ENCODE peak calls at places on chromosomes 7 and 10, in eight cellular contexts. D, F, Z, W, T, S, U and R are unnamed samples.

GRCh38 chr7:97004237-97004930 is 969 bp upstream of the DLX6 start:
- DNase-seq in D (no peak), F (no peak), Z (no peak), W (no peak), T (no peak), S (no peak), U (no peak), R (no peak)

GRCh38 chr7:130996841-130997231 is 262.8 kb upstream of the KLF14 start:
- DNase-seq in D (no peak), F (no peak), Z (peak), W (no peak), T (peak), S (peak), U (no peak), R (no peak)

GRCh38 chr7:81887098-81887497 is 117.3 kb upstream of the HGF start:
- DNase-seq in D (no peak), F (no peak), Z (no peak), W (no peak), T (peak), S (no peak), U (no peak), R (no peak)

GRCh38 chr10:132036153-132036886 is 29.4 kb upstream of the JAKMIP3 start:
- DNase-seq in D (peak), F (no peak), Z (peak), W (no peak), T (peak), S (no peak), U (no peak), R (no peak)

GRCh38 chr10:122850705-122851640 is 5.3 kb upstream of the CUZD1 start:
- DNase-seq in D (no peak), F (no peak), Z (no peak), W (no peak), T (peak), S (no peak), U (no peak), R (no peak)

GRCh38 chr10:74293686-74294365 is 142.8 kb downstream of the ADK start:
- DNase-seq in D (no peak), F (peak), Z (no peak), W (no peak), T (peak), S (no peak), U (peak), R (peak)

GRCh38 chr10:54800677-54801480 is at the start of gene PCDH15:
- DNase-seq in D (no peak), F (peak), Z (no peak), W (no peak), T (peak), S (no peak), U (no peak), R (no peak)

GRCh38 chr7:111025013-111025412 is 65.9 kb upstream of the LRRN3 start:
- DNase-seq in D (no peak), F (no peak), Z (no peak), W (no peak), T (no peak), S (no peak), U (no peak), R (no peak)

GRCh38 chr7:93902777-93903423 is 3.5 kb upstream of the GNGT1 start:
- DNase-seq in D (no peak), F (peak), Z (no peak), W (no peak), T (peak), S (peak), U (no peak), R (no peak)

GRCh38 chr10:94407668-94408067 is 5.3 kb downstream of the TBC1D12 start:
- DNase-seq in D (no peak), F (no peak), Z (no peak), W (no peak), T (no peak), S (no peak), U (no peak), R (no peak)

GRCh38 chr10:94402204-94403033 is at the start of gene TBC1D12:
- DNase-seq in D (peak), F (peak), Z (peak), W (peak), T (peak), S (peak), U (peak), R (peak)

GRCh38 chr10:94405406-94405805 is 3.1 kb downstream of the TBC1D12 start:
- DNase-seq in D (no peak), F (no peak), Z (no peak), W (no peak), T (no peak), S (no peak), U (no peak), R (no peak)

GRCh38 chr10:94403823-94404228 is 1.5 kb downstream of the TBC1D12 start:
- DNase-seq in D (no peak), F (no peak), Z (no peak), W (no peak), T (no peak), S (no peak), U (no peak), R (no peak)

GRCh38 chr10:94403034-94403822 is 887 bp downstream of the TBC1D12 start:
- DNase-seq in D (peak), F (peak), Z (peak), W (peak), T (peak), S (peak), U (no peak), R (peak)
- TF ChIP-seq CTCF in D (no peak), F (no peak), Z (no peak), W (no peak), T (no peak), S (no peak), U (no peak), R (no peak)

GRCh38 chr10:99854860-99855259 is 72.4 kb downstream of the ABCC2 start:
- DNase-seq in D (no peak), F (no peak), Z (no peak), W (peak), T (peak), S (no peak), U (peak), R (peak)
- TF ChIP-seq CTCF in D (peak), F (no peak), Z (no peak), W (peak), T (peak), S (peak), U (peak), R (peak)

DNA sequence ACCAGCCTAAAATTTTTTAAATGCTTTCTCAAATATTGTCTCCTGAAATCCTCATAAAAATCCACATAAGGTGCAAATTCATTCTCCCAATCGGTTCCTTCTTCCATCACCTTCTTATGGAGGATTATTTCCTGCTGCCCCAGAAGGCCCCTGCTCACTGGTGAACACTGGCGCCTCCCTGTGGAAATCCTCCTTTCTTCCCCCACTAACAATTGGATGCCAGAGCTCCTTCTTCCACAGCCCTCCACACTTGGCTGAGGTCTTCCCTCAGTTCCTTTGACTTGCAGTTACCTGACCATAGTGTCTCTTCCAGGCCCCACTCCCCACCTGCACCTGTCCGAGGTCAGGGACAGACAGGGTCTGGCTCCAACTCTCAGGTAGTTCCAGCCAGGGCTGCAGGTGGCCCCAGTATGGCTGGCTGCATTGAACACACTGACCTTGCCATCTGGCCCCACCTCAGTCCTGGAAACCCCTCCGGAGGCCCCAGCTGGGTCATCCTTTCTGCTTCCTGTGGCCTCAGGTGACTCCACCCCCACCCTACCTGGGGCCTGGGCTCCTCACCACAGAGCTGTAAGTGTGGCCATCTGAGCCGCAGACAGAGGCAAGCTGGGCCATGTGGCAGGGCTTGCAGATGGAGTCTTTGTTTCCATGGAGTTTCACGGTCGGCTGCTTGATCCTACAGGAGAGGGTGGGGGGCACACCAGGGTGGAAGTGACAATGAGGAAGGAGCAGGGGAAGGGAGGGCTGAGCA is 18.4 kb downstream of the SPOCK2 start:
- DNase-seq in D (peak), F (no peak), Z (no peak), W (no peak), T (no peak), S (no peak), U (no peak), R (no peak)
- TF ChIP-seq CTCF in D (no peak), F (no peak), Z (no peak), W (no peak), T (peak), S (no peak), U (no peak), R (peak)

GRCh38 chr10:33279276-33279675 is 55.2 kb downstream of the NRP1 start:
- DNase-seq in D (no peak), F (no peak), Z (no peak), W (no peak), T (peak), S (no peak), U (no peak), R (no peak)
- TF ChIP-seq CTCF in D (no peak), F (no peak), Z (no peak), W (no peak), T (no peak), S (no peak), U (peak), R (no peak)

DNA sequence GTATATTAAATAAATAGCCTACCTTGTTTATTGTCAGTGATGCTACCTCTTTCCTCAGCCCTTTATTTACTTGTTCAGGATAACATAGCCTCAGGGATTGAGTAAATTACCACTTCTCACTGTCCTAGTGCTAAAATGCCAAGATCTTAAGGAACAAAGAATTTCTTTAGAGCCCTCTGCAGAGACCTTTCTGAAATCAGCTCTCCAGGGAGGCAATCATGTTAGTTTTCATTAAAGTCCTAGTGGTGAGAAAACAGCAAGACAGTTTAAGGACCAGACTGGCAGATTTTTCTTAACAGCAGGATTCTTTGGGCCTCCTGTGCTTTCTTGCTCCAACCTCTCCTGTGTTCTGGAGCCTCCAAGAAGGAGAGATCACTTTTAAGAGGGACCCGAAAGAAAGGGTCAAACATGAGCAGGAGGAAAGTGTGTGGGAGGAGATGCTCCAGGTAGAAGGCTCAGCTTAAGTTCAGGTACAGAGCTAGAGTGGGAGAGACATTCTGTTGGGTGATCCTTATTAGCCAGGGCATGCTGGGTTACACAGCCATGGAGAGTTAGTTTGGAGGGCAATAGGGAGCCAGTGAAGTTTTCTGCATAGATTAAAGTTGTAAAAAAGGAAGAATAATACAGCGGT is 1.2 kb upstream of the PLCE1 start:
- DNase-seq in D (no peak), F (no peak), Z (no peak), W (no peak), T (no peak), S (no peak), U (no peak), R (no peak)
- TF ChIP-seq CTCF in D (no peak), F (no peak), Z (no peak), W (no peak), T (peak), S (no peak), U (peak), R (peak)

GRCh38 chr7:35263396-35263795 is 9.5 kb upstream of the TBX20 start:
- DNase-seq in D (no peak), F (no peak), Z (no peak), W (no peak), T (no peak), S (no peak), U (no peak), R (no peak)

GRCh38 chr7:35259555-35259954 is 5.7 kb upstream of the TBX20 start:
- DNase-seq in D (no peak), F (no peak), Z (no peak), W (no peak), T (peak), S (no peak), U (no peak), R (no peak)

GRCh38 chr7:35260254-35260653 is 6.4 kb upstream of the TBX20 start:
- DNase-seq in D (no peak), F (no peak), Z (no peak), W (no peak), T (no peak), S (no peak), U (no peak), R (no peak)

GRCh38 chr7:35261041-35261440 is 7.1 kb upstream of the TBX20 start:
- DNase-seq in D (no peak), F (no peak), Z (no peak), W (no peak), T (no peak), S (no peak), U (no peak), R (no peak)

GRCh38 chr7:35261476-35262285 is 7.8 kb upstream of the TBX20 start:
- DNase-seq in D (no peak), F (no peak), Z (no peak), W (peak), T (no peak), S (no peak), U (no peak), R (no peak)
- TF ChIP-seq CTCF in D (no peak), F (no peak), Z (no peak), W (no peak), T (no peak), S (no peak), U (no peak), R (no peak)

GRCh38 chr7:25431956-25432355 is 203.7 kb upstream of the NPVF start:
- DNase-seq in D (no peak), F (no peak), Z (no peak), W (no peak), T (no peak), S (no peak), U (no peak), R (no peak)

GRCh38 chr7:25427721-25428120 is 199.4 kb upstream of the NPVF start:
- DNase-seq in D (no peak), F (no peak), Z (no peak), W (no peak), T (no peak), S (no peak), U (no peak), R (no peak)

GRCh38 chr7:25429731-25430130 is 201.4 kb upstream of the NPVF start:
- DNase-seq in D (no peak), F (no peak), Z (no peak), W (no peak), T (no peak), S (no peak), U (no peak), R (no peak)

GRCh38 chr7:25432807-25433206 is 204.5 kb upstream of the NPVF start:
- DNase-seq in D (no peak), F (no peak), Z (no peak), W (no peak), T (no peak), S (no peak), U (no peak), R (no peak)

DNA sequence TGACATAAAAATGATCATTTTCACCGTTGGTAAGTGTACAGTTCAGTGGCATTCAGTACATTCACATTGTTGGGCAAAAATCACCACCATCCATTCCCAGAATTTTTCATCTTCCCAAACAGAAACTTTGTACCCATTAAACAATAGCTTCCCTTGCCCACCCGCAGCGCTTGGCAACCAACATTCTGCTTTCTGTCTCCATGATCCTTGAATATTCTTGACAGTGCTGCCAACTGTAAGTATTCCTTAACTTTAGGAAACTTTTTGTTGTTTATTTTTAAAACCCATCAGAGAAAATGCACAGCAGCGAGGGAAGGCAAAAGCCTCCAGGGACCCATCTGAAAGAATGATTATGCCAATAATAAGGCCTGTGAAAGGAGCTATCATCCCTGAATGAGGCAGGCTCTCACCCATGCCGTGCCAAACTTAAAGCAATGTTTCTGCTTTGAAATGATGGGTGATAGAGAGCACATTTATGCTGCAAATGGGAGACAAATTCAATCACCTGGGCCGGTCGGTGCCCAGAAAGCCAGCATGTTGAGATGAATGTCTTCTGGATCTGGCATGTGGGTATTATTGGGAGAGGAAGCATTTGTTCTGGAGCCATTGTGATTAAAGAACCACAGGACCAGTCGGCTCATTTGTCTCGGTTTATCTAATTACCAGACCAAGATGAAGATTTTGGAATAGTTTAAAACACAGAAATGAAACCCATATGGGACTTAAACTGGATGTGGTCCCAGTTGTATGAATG is 202.1 kb upstream of the NPVF start:
- DNase-seq in D (no peak), F (no peak), Z (no peak), W (no peak), T (no peak), S (no peak), U (no peak), R (no peak)
- TF ChIP-seq CTCF in D (no peak), F (no peak), Z (no peak), W (no peak), T (no peak), S (no peak), U (no peak), R (no peak)

GRCh38 chr7:45021604-45022296 is 21.7 kb downstream of the CCM2 start:
- DNase-seq in D (no peak), F (no peak), Z (no peak), W (no peak), T (peak), S (no peak), U (no peak), R (no peak)
- TF ChIP-seq CTCF in D (no peak), F (no peak), Z (no peak), W (no peak), T (no peak), S (no peak), U (no peak), R (no peak)

GRCh38 chr10:2839081-2839725 is 228.1 kb upstream of the PFKP start:
- DNase-seq in D (no peak), F (peak), Z (peak), W (no peak), T (peak), S (peak), U (no peak), R (no peak)
- TF ChIP-seq CTCF in D (peak), F (peak), Z (peak), W (no peak), T (peak), S (peak), U (peak), R (peak)